ENCODE peak calls at places on chromosomes 3 and 15, in eight cellular contexts. One of them, this sample, is unnamed.

GRCh38 chr3:55797084-55797483 is 310.0 kb upstream of the WNT5A start:
- DNase-seq in PC-9: no peak
- DNase-seq in cardiac fibroblast: no peak
- DNase-seq in retinal pigment epithelial cell: no peak
- DNase-seq in brain microvascular endothelial cell: no peak
- DNase-seq in heart left ventricle: no peak
- DNase-seq in HFF-Myc: no peak
- DNase-seq in AG09309: no peak
- DNase-seq in this sample: no peak

GRCh38 chr3:126284258-126284904 is 72.8 kb downstream of the KLF15 start:
- DNase-seq in PC-9: peak
- DNase-seq in cardiac fibroblast: no peak
- DNase-seq in retinal pigment epithelial cell: no peak
- DNase-seq in brain microvascular endothelial cell: no peak
- DNase-seq in heart left ventricle: no peak
- DNase-seq in HFF-Myc: no peak
- DNase-seq in AG09309: no peak
- DNase-seq in this sample: no peak

GRCh38 chr3:61806810-61807209 is 245.4 kb downstream of the PTPRG start:
- DNase-seq in PC-9: no peak
- DNase-seq in cardiac fibroblast: no peak
- DNase-seq in retinal pigment epithelial cell: no peak
- DNase-seq in brain microvascular endothelial cell: no peak
- DNase-seq in heart left ventricle: no peak
- DNase-seq in HFF-Myc: no peak
- DNase-seq in AG09309: no peak
- DNase-seq in this sample: no peak

GRCh38 chr3:16632395-16632794 is 27.2 kb upstream of the DAZL start:
- DNase-seq in PC-9: no peak
- DNase-seq in cardiac fibroblast: no peak
- DNase-seq in retinal pigment epithelial cell: no peak
- DNase-seq in brain microvascular endothelial cell: no peak
- DNase-seq in heart left ventricle: no peak
- DNase-seq in HFF-Myc: no peak
- DNase-seq in AG09309: no peak
- DNase-seq in this sample: no peak

GRCh38 chr15:95105229-95105628 is 873.9 kb downstream of the MCTP2 start:
- DNase-seq in PC-9: no peak
- DNase-seq in cardiac fibroblast: no peak
- DNase-seq in retinal pigment epithelial cell: peak
- DNase-seq in brain microvascular endothelial cell: peak
- DNase-seq in heart left ventricle: no peak
- DNase-seq in HFF-Myc: no peak
- DNase-seq in AG09309: no peak
- DNase-seq in this sample: peak

GRCh38 chr15:71789616-71790015 is 20.7 kb upstream of the NR2E3 start:
- DNase-seq in PC-9: no peak
- DNase-seq in cardiac fibroblast: no peak
- DNase-seq in retinal pigment epithelial cell: no peak
- DNase-seq in brain microvascular endothelial cell: no peak
- DNase-seq in heart left ventricle: no peak
- DNase-seq in HFF-Myc: no peak
- DNase-seq in AG09309: no peak
- DNase-seq in this sample: no peak

GRCh38 chr3:184334470-184335158 is 2.8 kb upstream of the FAM131A start:
- DNase-seq in PC-9: peak
- DNase-seq in cardiac fibroblast: no peak
- DNase-seq in retinal pigment epithelial cell: no peak
- DNase-seq in brain microvascular endothelial cell: peak
- DNase-seq in heart left ventricle: no peak
- DNase-seq in HFF-Myc: no peak
- DNase-seq in AG09309: no peak
- DNase-seq in this sample: no peak

GRCh38 chr3:176873261-176873660 is 324.0 kb downstream of the TBL1XR1 start:
- DNase-seq in PC-9: no peak
- DNase-seq in cardiac fibroblast: no peak
- DNase-seq in retinal pigment epithelial cell: no peak
- DNase-seq in brain microvascular endothelial cell: no peak
- DNase-seq in heart left ventricle: no peak
- DNase-seq in HFF-Myc: no peak
- DNase-seq in AG09309: no peak
- DNase-seq in this sample: no peak

GRCh38 chr3:120111898-120112297 is 17.7 kb upstream of the GSK3B start:
- DNase-seq in PC-9: no peak
- DNase-seq in cardiac fibroblast: no peak
- DNase-seq in retinal pigment epithelial cell: no peak
- DNase-seq in brain microvascular endothelial cell: no peak
- DNase-seq in heart left ventricle: no peak
- DNase-seq in HFF-Myc: no peak
- DNase-seq in AG09309: no peak
- DNase-seq in this sample: no peak

GRCh38 chr15:92846716-92847115 is 53.4 kb upstream of the CHD2 start:
- DNase-seq in PC-9: no peak
- DNase-seq in cardiac fibroblast: no peak
- DNase-seq in retinal pigment epithelial cell: no peak
- DNase-seq in brain microvascular endothelial cell: no peak
- DNase-seq in heart left ventricle: no peak
- DNase-seq in HFF-Myc: no peak
- DNase-seq in AG09309: no peak
- DNase-seq in this sample: no peak

GRCh38 chr3:1092771-1093170 is at the start of gene CNTN6:
- DNase-seq in PC-9: no peak
- DNase-seq in cardiac fibroblast: no peak
- DNase-seq in retinal pigment epithelial cell: no peak
- DNase-seq in brain microvascular endothelial cell: peak
- DNase-seq in heart left ventricle: no peak
- DNase-seq in HFF-Myc: no peak
- DNase-seq in AG09309: no peak
- DNase-seq in this sample: no peak

GRCh38 chr3:42957573-42957972 is 21.5 kb upstream of the GASK1A start:
- DNase-seq in PC-9: no peak
- DNase-seq in cardiac fibroblast: no peak
- DNase-seq in retinal pigment epithelial cell: no peak
- DNase-seq in brain microvascular endothelial cell: no peak
- DNase-seq in heart left ventricle: no peak
- DNase-seq in HFF-Myc: no peak
- DNase-seq in AG09309: no peak
- DNase-seq in this sample: no peak

GRCh38 chr15:82942691-82943090 is 9.8 kb downstream of the HOMER2 start:
- DNase-seq in PC-9: peak
- DNase-seq in cardiac fibroblast: no peak
- DNase-seq in retinal pigment epithelial cell: peak
- DNase-seq in brain microvascular endothelial cell: no peak
- DNase-seq in heart left ventricle: no peak
- DNase-seq in HFF-Myc: no peak
- DNase-seq in AG09309: peak
- DNase-seq in this sample: peak

GRCh38 chr3:11059799-11060115 is 67.2 kb downstream of the SLC6A1 start:
- DNase-seq in PC-9: no peak
- DNase-seq in cardiac fibroblast: no peak
- DNase-seq in retinal pigment epithelial cell: no peak
- DNase-seq in brain microvascular endothelial cell: no peak
- DNase-seq in heart left ventricle: no peak
- DNase-seq in HFF-Myc: no peak
- DNase-seq in AG09309: no peak
- DNase-seq in this sample: no peak
- TF ChIP-seq CTCF in PC-9: peak
- TF ChIP-seq CTCF in cardiac fibroblast: no peak
- TF ChIP-seq CTCF in retinal pigment epithelial cell: no peak
- TF ChIP-seq CTCF in brain microvascular endothelial cell: no peak
- TF ChIP-seq CTCF in heart left ventricle: no peak
- TF ChIP-seq CTCF in HFF-Myc: no peak
- TF ChIP-seq CTCF in AG09309: no peak
- TF ChIP-seq CTCF in this sample: no peak

GRCh38 chr15:42575188-42576039 is at the start of gene STARD9:
- DNase-seq in PC-9: peak
- DNase-seq in cardiac fibroblast: peak
- DNase-seq in retinal pigment epithelial cell: peak
- DNase-seq in brain microvascular endothelial cell: peak
- DNase-seq in heart left ventricle: peak
- DNase-seq in HFF-Myc: peak
- DNase-seq in AG09309: peak
- DNase-seq in this sample: peak

GRCh38 chr15:42576040-42576594 is 711 bp downstream of the STARD9 start:
- DNase-seq in PC-9: no peak
- DNase-seq in cardiac fibroblast: peak
- DNase-seq in retinal pigment epithelial cell: no peak
- DNase-seq in brain microvascular endothelial cell: no peak
- DNase-seq in heart left ventricle: no peak
- DNase-seq in HFF-Myc: no peak
- DNase-seq in AG09309: no peak
- DNase-seq in this sample: no peak

GRCh38 chr15:42577514-42578031 is 2.2 kb downstream of the STARD9 start:
- DNase-seq in PC-9: no peak
- DNase-seq in cardiac fibroblast: peak
- DNase-seq in retinal pigment epithelial cell: no peak
- DNase-seq in brain microvascular endothelial cell: peak
- DNase-seq in heart left ventricle: no peak
- DNase-seq in HFF-Myc: no peak
- DNase-seq in AG09309: peak
- DNase-seq in this sample: no peak

GRCh38 chr15:42578984-42579537 is 3.7 kb downstream of the STARD9 start:
- DNase-seq in PC-9: no peak
- DNase-seq in cardiac fibroblast: no peak
- DNase-seq in retinal pigment epithelial cell: no peak
- DNase-seq in brain microvascular endothelial cell: no peak
- DNase-seq in heart left ventricle: no peak
- DNase-seq in HFF-Myc: no peak
- DNase-seq in AG09309: no peak
- DNase-seq in this sample: no peak

DNA sequence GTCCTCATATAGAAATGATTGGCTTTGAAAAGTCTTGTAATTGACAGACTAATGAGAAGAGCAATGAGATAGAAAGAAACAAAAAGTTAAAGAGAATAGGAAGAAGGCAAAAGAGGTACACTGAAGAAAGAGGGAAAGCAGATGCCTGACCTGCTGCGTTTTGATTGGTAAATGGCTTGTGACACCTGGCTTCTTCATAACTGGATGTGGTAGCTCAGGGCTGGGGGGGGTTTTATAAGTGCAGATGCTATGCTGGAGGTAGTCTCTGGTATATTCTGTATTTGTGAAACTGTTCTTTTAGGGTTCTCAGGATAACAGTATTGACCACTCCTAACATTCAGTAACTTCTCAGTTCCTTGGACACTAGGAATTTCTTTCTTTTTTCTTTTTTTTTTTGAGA is 1.4 kb downstream of the STARD9 start:
- DNase-seq in PC-9: no peak
- DNase-seq in cardiac fibroblast: no peak
- DNase-seq in retinal pigment epithelial cell: no peak
- DNase-seq in brain microvascular endothelial cell: no peak
- DNase-seq in heart left ventricle: no peak
- DNase-seq in HFF-Myc: no peak
- DNase-seq in AG09309: no peak
- DNase-seq in this sample: no peak
- H3K4me3 ChIP-seq in PC-9: no peak
- H3K4me3 ChIP-seq in cardiac fibroblast: no peak
- H3K4me3 ChIP-seq in retinal pigment epithelial cell: no peak
- H3K4me3 ChIP-seq in brain microvascular endothelial cell: no peak
- H3K4me3 ChIP-seq in heart left ventricle: peak
- H3K4me3 ChIP-seq in HFF-Myc: peak
- H3K4me3 ChIP-seq in AG09309: no peak
- H3K4me3 ChIP-seq in this sample: peak

DNA sequence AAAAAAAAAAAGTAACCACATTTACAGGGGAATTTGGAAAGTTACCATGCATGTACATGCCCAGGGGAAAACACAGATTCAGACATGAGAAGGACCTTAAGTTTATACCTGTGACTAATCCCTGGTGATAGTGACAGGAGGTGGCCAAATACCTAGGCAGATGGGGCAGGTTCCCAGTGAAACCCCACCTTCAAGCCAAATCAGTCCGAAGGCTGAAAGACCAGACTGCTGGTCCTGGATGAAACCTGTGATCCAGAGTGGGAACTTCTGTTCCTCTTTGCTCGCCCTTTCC is 15.8 kb downstream of the SPCS1 start:
- DNase-seq in PC-9: no peak
- DNase-seq in cardiac fibroblast: no peak
- DNase-seq in retinal pigment epithelial cell: no peak
- DNase-seq in brain microvascular endothelial cell: no peak
- DNase-seq in heart left ventricle: no peak
- DNase-seq in HFF-Myc: no peak
- DNase-seq in AG09309: no peak
- DNase-seq in this sample: no peak
- TF ChIP-seq CTCF in PC-9: no peak
- TF ChIP-seq CTCF in cardiac fibroblast: no peak
- TF ChIP-seq CTCF in retinal pigment epithelial cell: no peak
- TF ChIP-seq CTCF in brain microvascular endothelial cell: no peak
- TF ChIP-seq CTCF in heart left ventricle: no peak
- TF ChIP-seq CTCF in HFF-Myc: no peak
- TF ChIP-seq CTCF in AG09309: no peak
- TF ChIP-seq CTCF in this sample: no peak

DNA sequence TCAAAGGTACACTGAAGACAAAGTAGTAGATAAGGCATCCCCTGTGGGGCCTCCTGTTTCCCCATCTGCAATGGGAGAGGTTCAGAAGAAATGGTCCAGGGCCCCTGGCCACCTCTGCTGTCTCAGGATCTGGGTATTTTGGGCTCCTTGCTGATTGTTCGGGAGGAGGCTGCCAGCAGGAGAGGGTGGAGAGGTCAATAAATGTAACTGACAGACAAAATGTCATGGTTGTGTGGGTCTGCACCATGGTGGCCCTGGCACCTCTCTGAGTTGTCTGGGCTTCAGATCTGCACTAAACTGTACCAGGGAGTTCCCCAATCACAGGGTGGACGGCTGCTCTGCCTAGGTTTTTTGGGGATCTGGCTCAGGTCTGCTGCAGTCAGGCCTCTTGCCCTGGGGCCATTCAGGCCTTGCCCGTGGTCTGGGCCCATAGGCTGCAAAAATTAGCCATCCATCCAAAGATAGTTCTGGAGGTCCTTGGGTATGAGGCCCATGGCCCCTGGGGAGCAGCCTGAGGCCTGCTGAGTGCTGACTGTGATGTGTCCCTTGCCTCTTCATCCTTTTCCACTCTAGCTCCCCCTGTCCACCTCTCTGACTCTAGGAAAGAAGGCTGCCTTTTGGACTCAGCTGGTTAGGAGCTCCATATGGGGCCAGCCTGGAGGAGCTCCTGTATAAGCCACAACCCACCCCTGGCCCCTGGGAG is 7.5 kb downstream of the NBEAL2 start:
- DNase-seq in PC-9: no peak
- DNase-seq in cardiac fibroblast: no peak
- DNase-seq in retinal pigment epithelial cell: no peak
- DNase-seq in brain microvascular endothelial cell: no peak
- DNase-seq in heart left ventricle: no peak
- DNase-seq in HFF-Myc: no peak
- DNase-seq in AG09309: no peak
- DNase-seq in this sample: no peak
- H3K4me3 ChIP-seq in PC-9: no peak
- H3K4me3 ChIP-seq in cardiac fibroblast: no peak
- H3K4me3 ChIP-seq in retinal pigment epithelial cell: no peak
- H3K4me3 ChIP-seq in brain microvascular endothelial cell: no peak
- H3K4me3 ChIP-seq in heart left ventricle: no peak
- H3K4me3 ChIP-seq in HFF-Myc: no peak
- H3K4me3 ChIP-seq in AG09309: no peak
- H3K4me3 ChIP-seq in this sample: no peak